ENCODE peak calls at places on chromosomes 16 and 17, in six cellular contexts. L, I, G, E, F and P are unnamed samples.

GRCh38 chr16:51161440-51162195 is 10.5 kb upstream of the SALL1 start:
- DNase-seq in L (no peak), I (no peak), G (no peak), E (no peak), F (no peak), P (no peak)

GRCh38 chr16:59696495-59696894 is 962.4 kb upstream of the GOT2 start:
- DNase-seq in L (no peak), I (no peak), G (no peak), E (no peak), F (no peak), P (no peak)

GRCh38 chr17:34892864-34893263 is 68.4 kb downstream of the CCT6B start:
- DNase-seq in L (peak; percentile 21), I (no peak), G (peak; percentile 67), E (peak; percentile 86), F (no peak), P (peak; percentile 3)

GRCh38 chr17:19987897-19988296 is 10.3 kb upstream of the AKAP10 start:
- DNase-seq in L (no peak), I (no peak), G (peak; percentile 47), E (no peak), F (no peak), P (no peak)

GRCh38 chr17:44919411-44919810 is 4.1 kb upstream of the GFAP start:
- DNase-seq in L (no peak), I (no peak), G (no peak), E (no peak), F (no peak), P (no peak)

GRCh38 chr17:41424111-41424635 is at the start of gene KRT37:
- DNase-seq in L (no peak), I (no peak), G (no peak), E (no peak), F (no peak), P (no peak)

GRCh38 chr16:7946142-7946541 is 613.5 kb downstream of the RBFOX1 start:
- DNase-seq in L (no peak), I (no peak), G (no peak), E (no peak), F (no peak), P (no peak)

GRCh38 chr17:35084987-35085386 is 21.5 kb upstream of the RFFL start:
- DNase-seq in L (no peak), I (no peak), G (peak; percentile 27), E (no peak), F (no peak), P (peak; percentile 81)

GRCh38 chr16:60929-61878 is 7.6 kb downstream of the SNRNP25 start:
- DNase-seq in L (no peak), I (no peak), G (no peak), E (no peak), F (no peak), P (no peak)

GRCh38 chr16:56547120-56547948 is 17.5 kb upstream of the MT4 start:
- DNase-seq in L (peak; percentile 34), I (no peak), G (no peak), E (peak; percentile 20), F (no peak), P (no peak)

GRCh38 chr17:75850928-75851692 is 4.0 kb downstream of the WBP2 start:
- DNase-seq in L (no peak), I (no peak), G (no peak), E (no peak), F (no peak), P (no peak)

GRCh38 chr17:43787728-43788127 is 7.5 kb downstream of the CFAP97D1 start:
- DNase-seq in L (no peak), I (no peak), G (no peak), E (no peak), F (no peak), P (no peak)

GRCh38 chr17:82436601-82437324 is 13.8 kb downstream of the CYBC1 start:
- DNase-seq in L (no peak), I (no peak), G (no peak), E (peak; percentile 41), F (no peak), P (no peak)

GRCh38 chr16:70511833-70512232 is 11.5 kb downstream of the COG4 start:
- DNase-seq in L (no peak), I (no peak), G (no peak), E (no peak), F (no peak), P (no peak)

GRCh38 chr16:14539631-14540030 is 90.4 kb downstream of the PARN start:
- DNase-seq in L (no peak), I (no peak), G (no peak), E (no peak), F (no peak), P (no peak)

GRCh38 chr16:31270795-31271194 is 11.0 kb downstream of the ITGAM start:
- DNase-seq in L (no peak), I (no peak), G (peak; percentile 4), E (no peak), F (no peak), P (no peak)

GRCh38 chr16:28491080-28491969 is 549 bp downstream of the CLN3 start:
- DNase-seq in L (no peak), I (no peak), G (peak; percentile 75), E (peak; percentile 68), F (peak; percentile 49), P (no peak)

GRCh38 chr16:28869201-28869600 is 5.6 kb downstream of the SH2B1 start:
- DNase-seq in L (no peak), I (no peak), G (no peak), E (no peak), F (no peak), P (no peak)

GRCh38 chr16:723695-724094 is 2.5 kb downstream of the CCDC78 start:
- DNase-seq in L (no peak), I (no peak), G (no peak), E (no peak), F (no peak), P (no peak)

GRCh38 chr17:82228278-82228841 is 482 bp upstream of the SLC16A3 start:
- DNase-seq in L (no peak), I (no peak), G (no peak), E (no peak), F (no peak), P (no peak)

GRCh38 chr16:87076331-87076949 is 240.8 kb downstream of the C16orf95 start:
- DNase-seq in L (no peak), I (no peak), G (no peak), E (no peak), F (no peak), P (no peak)

GRCh38 chr17:8337802-8338744 is 1.6 kb upstream of the ODF4 start:
- DNase-seq in L (no peak), I (no peak), G (no peak), E (no peak), F (no peak), P (no peak)

GRCh38 chr17:4944163-4944553 is 4.1 kb downstream of the RNF167 start:
- DNase-seq in L (no peak), I (no peak), G (no peak), E (no peak), F (no peak), P (no peak)

GRCh38 chr16:84735846-84736586 is 36.2 kb downstream of the USP10 start:
- DNase-seq in L (no peak), I (no peak), G (no peak), E (peak; percentile 51), F (peak; percentile 46), P (no peak)

GRCh38 chr17:9350083-9350482 is 225.5 kb downstream of the STX8 start:
- DNase-seq in L (no peak), I (no peak), G (no peak), E (no peak), F (peak; percentile 18), P (peak; percentile 8)

GRCh38 chr16:57660715-57661463 is 7.2 kb upstream of the ADGRG3 start:
- DNase-seq in L (no peak), I (no peak), G (no peak), E (no peak), F (peak; percentile 59), P (no peak)

GRCh38 chr16:84049403-84050060 is 6.9 kb upstream of the SLC38A8 start:
- DNase-seq in L (no peak), I (no peak), G (no peak), E (no peak), F (no peak), P (no peak)

GRCh38 chr16:53446090-53446489 is 11.8 kb downstream of the RBL2 start:
- DNase-seq in L (no peak), I (no peak), G (no peak), E (no peak), F (no peak), P (no peak)

GRCh38 chr16:2983706-2984136 is 3.5 kb upstream of the PKMYT1 start:
- DNase-seq in L (no peak), I (no peak), G (peak; percentile 88), E (peak; percentile 96), F (peak; percentile 42), P (peak; percentile 61)
- TF ChIP-seq RAD21 in L (peak; percentile 81), I (peak; percentile 71), G (peak; percentile 90), E (peak; percentile 77), F (peak; percentile 88), P (peak; percentile 85)

GRCh38 chr16:48358419-48358818 is 26.8 kb downstream of the SIAH1 start:
- DNase-seq in L (no peak), I (no peak), G (no peak), E (no peak), F (no peak), P (no peak)

GRCh38 chr16:48361012-48361411 is 24.2 kb downstream of the SIAH1 start:
- DNase-seq in L (no peak), I (no peak), G (no peak), E (no peak), F (no peak), P (no peak)

GRCh38 chr16:48361540-48361939 is 23.7 kb downstream of the SIAH1 start:
- DNase-seq in L (no peak), I (no peak), G (no peak), E (no peak), F (no peak), P (no peak)

GRCh38 chr16:48356633-48357376 is 28.4 kb downstream of the SIAH1 start:
- DNase-seq in L (no peak), I (no peak), G (no peak), E (no peak), F (no peak), P (no peak)

GRCh38 chr16:48359983-48360382 is 25.2 kb downstream of the SIAH1 start:
- DNase-seq in L (no peak), I (no peak), G (no peak), E (no peak), F (no peak), P (no peak)
- H3K79me2 ChIP-seq in L (peaks cover 87% of the 10 kb centered on the region), I (peaks cover 65% of the 10 kb centered on the region), G (peaks cover 80% of the 10 kb centered on the region), E (peaks cover 95% of the 10 kb centered on the region), F (peaks cover 68% of the 10 kb centered on the region), P (peaks cover 85% of the 10 kb centered on the region)

GRCh38 chr16:23905027-23905426 is 69.2 kb downstream of the PRKCB start:
- DNase-seq in L (peak; percentile 68), I (no peak), G (no peak), E (no peak), F (no peak), P (no peak)
- TF ChIP-seq RAD21 in L (no peak), I (no peak), G (no peak), E (no peak), F (no peak), P (no peak)

DNA sequence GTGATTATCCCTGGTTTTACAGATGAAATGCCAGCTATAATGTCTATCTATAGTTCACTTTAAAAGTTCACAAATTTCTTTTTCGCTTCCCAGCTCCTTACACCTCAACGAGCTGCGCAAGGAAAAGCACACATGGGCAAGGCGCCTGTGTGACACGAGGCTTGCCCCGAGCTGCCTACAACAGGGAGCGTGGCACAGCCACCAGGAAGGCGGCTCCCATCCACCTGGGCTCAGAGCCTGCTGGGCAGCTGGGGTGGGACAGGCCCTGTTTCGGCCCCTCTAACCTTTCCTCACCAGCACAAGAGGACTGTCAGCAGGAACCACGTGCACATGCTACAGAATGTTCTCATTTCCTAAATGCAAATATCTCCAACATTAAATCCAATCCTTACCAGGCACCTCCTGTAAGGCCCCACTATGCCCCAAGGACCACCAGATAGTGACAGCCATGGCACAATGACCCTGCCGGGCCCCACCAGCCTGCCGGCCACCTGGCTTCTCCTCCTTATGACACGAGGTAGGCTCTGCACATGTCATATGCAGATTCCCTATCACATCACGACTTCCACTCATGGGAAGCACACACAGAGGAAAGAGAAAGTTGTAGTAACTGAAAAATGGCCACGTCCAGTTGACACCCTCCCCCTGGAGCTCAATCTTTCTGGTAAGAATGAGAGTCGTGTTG is 92.1 kb downstream of the ZNF778 start:
- DNase-seq in L (no peak), I (no peak), G (no peak), E (no peak), F (no peak), P (no peak)
- H3K79me2 ChIP-seq in L (peaks cover 87% of the 10 kb centered on the region), I (peaks cover 56% of the 10 kb centered on the region), G (peaks cover 85% of the 10 kb centered on the region), E (peaks cover 85% of the 10 kb centered on the region), F (peaks cover 80% of the 10 kb centered on the region), P (peaks cover 89% of the 10 kb centered on the region)